ENCODE peak calls at places on chromosomes 13 and 19, in four cellular contexts. R, T, A and W are unnamed samples.

GRCh38 chr19:47613165-47614146 is 4.5 kb downstream of the BICRA start:
- DNase-seq in A (peak; percentile 25), R (no peak), T (no peak), W (no peak)

GRCh38 chr19:8391274-8392016 is 1.3 kb downstream of the RAB11B start:
- DNase-seq in A (no peak), T (no peak), R (no peak), W (no peak)

GRCh38 chr13:41418027-41418426 is 39.3 kb upstream of the RGCC start:
- DNase-seq in A (no peak), R (no peak), T (no peak), W (no peak)

GRCh38 chr13:92313382-92313781 is 913.2 kb upstream of the GPC6 start:
- DNase-seq in A (no peak), R (no peak), T (no peak), W (no peak)

GRCh38 chr19:46586294-46586693 is 14.8 kb upstream of the CALM3 start:
- DNase-seq in A (no peak), T (no peak), R (no peak), W (no peak)

GRCh38 chr19:41518141-41518540 is 57.8 kb upstream of the CEACAM21 start:
- DNase-seq in T (no peak), R (no peak), A (no peak), W (no peak)

GRCh38 chr13:91211548-91211947 is 135.9 kb upstream of the MIR17HG start:
- DNase-seq in A (no peak), R (no peak), T (no peak), W (no peak)

GRCh38 chr19:40750035-40750284 is 317 bp downstream of the ACTMAP start:
- DNase-seq in T (no peak), A (no peak), R (no peak), W (no peak)

GRCh38 chr13:67299072-67299635 is 69.0 kb upstream of the PCDH9 start:
- DNase-seq in T (no peak), R (no peak), A (no peak), W (no peak)

GRCh38 chr19:6423499-6424189 is 967 bp downstream of the KHSRP start:
- DNase-seq in A (peak; percentile 76), T (peak; percentile 53), R (no peak), W (peak; percentile 49)

GRCh38 chr19:29680447-29680846 is 15.2 kb downstream of the PLEKHF1 start:
- DNase-seq in R (no peak), T (no peak), A (no peak), W (no peak)

GRCh38 chr19:34504273-34504808 is 22.8 kb downstream of the WTIP start:
- DNase-seq in R (no peak), A (no peak), T (no peak), W (no peak)

GRCh38 chr13:41708648-41709175 is 251.4 kb downstream of the RGCC start:
- DNase-seq in T (no peak), A (no peak), R (no peak), W (no peak)

GRCh38 chr13:111184685-111185401 is 69.7 kb downstream of the ARHGEF7 start:
- DNase-seq in T (no peak), R (peak; percentile 93), A (no peak), W (no peak)

GRCh38 chr19:50796128-50796633 is 6.0 kb downstream of the ACP4 start:
- DNase-seq in T (no peak), A (peak; percentile 61), R (no peak), W (peak; percentile 46)

GRCh38 chr13:29434217-29434940 is 161.1 kb downstream of the SLC7A1 start:
- DNase-seq in T (no peak), A (no peak), R (peak; percentile 23), W (no peak)
- TF ChIP-seq TARDBP in T (no peak), A (no peak), R (no peak), W (no peak)

DNA sequence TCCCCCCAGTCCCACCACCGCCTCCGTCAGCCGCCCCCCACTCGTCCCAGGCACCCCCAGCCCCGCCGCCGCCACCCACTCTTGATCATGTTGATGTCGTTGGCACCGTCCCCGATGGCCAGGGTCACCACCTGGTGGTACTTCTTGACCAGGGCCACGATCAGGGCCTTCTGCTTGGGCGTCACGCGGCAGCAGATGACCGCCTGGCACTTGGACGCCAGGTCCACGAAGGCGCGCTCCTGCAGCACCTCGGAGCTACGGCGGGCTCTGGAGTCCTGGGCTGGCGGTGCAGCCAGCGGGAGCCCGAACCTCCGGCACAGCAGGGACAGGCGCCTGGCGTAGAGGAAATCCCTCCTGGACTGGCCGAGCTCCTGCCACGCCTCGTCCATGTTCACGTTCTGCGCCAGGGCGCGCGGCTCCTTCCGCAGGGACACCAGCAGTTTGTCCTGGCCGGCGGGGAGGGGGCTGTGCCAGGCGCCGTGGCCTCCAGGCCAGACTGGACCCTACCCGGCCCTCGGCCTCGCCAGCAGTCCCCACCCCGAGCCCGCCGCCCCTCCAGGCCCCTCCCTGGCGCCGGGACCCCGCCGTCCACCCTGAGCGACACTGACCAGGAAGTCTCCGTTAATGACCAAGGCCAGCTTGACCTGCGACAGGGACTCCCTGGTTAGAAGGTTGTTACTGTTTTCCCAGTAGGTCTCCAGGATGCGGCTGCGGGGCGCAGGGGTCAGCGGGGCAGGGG is 22.6 kb downstream of the ATP8B3 start:
- DNase-seq in A (no peak), R (no peak), T (no peak), W (no peak)
- TF ChIP-seq TARDBP in A (no peak), R (no peak), T (no peak), W (no peak)

GRCh38 chr13:109148243-109148642 is 518.8 kb downstream of the MYO16 start:
- DNase-seq in T (no peak), A (no peak), R (no peak), W (no peak)

GRCh38 chr13:109144693-109145437 is 515.5 kb downstream of the MYO16 start:
- DNase-seq in A (no peak), T (no peak), R (no peak), W (no peak)

GRCh38 chr13:109146912-109147624 is 517.7 kb downstream of the MYO16 start:
- DNase-seq in T (no peak), R (no peak), A (no peak), W (no peak)

GRCh38 chr13:109146393-109146792 is 517.0 kb downstream of the MYO16 start:
- DNase-seq in A (no peak), T (no peak), R (no peak), W (no peak)

DNA sequence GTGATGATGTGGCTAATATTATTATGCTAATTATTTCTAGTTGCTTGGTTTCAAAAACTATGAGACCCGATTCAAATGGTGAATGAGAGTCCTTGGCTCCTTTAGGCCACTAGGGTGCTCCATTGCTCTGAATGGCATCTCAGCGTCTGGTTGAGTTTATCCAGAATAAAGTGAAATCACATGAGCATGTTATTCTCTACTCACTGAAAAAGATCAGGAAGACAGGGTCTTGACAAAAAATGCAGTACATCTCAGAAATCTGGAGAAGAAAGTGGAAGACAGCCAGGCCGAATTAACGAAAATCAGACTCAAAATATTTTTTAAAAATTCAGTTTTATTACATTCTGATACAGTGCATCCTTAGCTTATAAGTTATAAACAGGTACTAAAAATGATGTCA is 516.2 kb downstream of the MYO16 start:
- DNase-seq in T (peak; percentile 20), A (peak; percentile 18), R (no peak), W (peak; percentile 13)
- TF ChIP-seq TARDBP in T (no peak), A (no peak), R (no peak), W (no peak)

DNA sequence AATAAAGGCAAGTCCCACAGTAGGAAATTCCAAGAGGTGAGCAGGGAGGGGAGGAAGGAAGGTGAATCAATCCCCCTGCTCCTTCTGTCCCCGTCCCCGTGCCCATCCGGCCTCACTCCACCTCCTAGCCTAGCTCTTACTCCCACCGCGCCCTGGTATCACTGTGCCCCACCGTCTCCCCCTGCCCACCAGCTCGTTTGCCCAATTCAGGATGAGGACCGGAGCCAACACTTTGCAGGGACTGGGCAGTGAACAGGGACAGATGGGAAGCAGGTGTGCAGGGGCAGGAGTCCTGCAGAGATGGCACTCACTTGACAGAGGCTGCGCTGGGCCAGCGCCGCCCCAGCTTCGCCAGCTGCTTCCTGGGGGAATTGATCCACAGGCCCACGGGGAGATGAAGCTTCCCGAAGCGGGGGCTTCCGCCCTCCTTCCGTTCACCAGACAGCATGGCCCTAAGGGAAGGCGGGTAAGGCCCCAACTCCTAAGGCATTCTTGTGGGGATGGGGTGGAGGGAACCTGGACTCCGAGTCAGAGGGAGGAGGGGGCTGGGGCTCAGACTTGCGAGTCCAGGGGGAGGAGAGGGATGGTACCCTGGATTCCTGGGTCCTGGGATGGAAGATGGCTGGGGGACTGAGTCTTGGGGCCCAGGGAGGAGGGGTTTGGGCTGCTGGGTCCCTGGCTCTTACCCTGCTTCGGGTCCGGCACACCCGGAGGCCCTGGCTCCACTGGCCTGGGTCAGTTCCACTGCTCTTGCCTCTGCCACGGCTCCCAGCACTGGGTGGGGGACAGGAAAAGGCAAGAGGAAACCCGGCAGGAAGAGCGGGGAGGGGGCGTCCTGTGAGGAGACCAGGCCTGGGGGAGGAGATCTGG is at the start of gene RASIP1:
- DNase-seq in A (no peak), T (no peak), R (no peak), W (no peak)
- TF ChIP-seq TARDBP in A (no peak), T (no peak), R (no peak), W (no peak)

GRCh38 chr13:70812481-70812880 is 704.2 kb upstream of the KLHL1 start:
- DNase-seq in R (no peak), A (no peak), T (no peak), W (no peak)

GRCh38 chr13:70816853-70817252 is 708.6 kb upstream of the KLHL1 start:
- DNase-seq in A (no peak), R (no peak), T (no peak), W (no peak)

GRCh38 chr13:70814684-70815083 is 706.4 kb upstream of the KLHL1 start:
- DNase-seq in T (no peak), A (no peak), R (no peak), W (no peak)

GRCh38 chr13:70817571-70817970 is 709.3 kb upstream of the KLHL1 start:
- DNase-seq in R (no peak), A (no peak), T (no peak), W (no peak)
- TF ChIP-seq TARDBP in R (no peak), A (no peak), T (no peak), W (no peak)

GRCh38 chr13:112907286-112907685 is 61.7 kb upstream of the MCF2L start:
- DNase-seq in R (no peak), T (no peak), A (no peak), W (no peak)

GRCh38 chr13:112905990-112906641 is 62.9 kb upstream of the MCF2L start:
- DNase-seq in R (no peak), T (no peak), A (no peak), W (peak; percentile 66)

GRCh38 chr13:112905086-112905485 is 63.9 kb upstream of the MCF2L start:
- DNase-seq in T (no peak), A (no peak), R (no peak), W (no peak)

GRCh38 chr13:112904436-112904960 is 64.5 kb upstream of the MCF2L start:
- DNase-seq in R (no peak), T (no peak), A (no peak), W (no peak)

DNA sequence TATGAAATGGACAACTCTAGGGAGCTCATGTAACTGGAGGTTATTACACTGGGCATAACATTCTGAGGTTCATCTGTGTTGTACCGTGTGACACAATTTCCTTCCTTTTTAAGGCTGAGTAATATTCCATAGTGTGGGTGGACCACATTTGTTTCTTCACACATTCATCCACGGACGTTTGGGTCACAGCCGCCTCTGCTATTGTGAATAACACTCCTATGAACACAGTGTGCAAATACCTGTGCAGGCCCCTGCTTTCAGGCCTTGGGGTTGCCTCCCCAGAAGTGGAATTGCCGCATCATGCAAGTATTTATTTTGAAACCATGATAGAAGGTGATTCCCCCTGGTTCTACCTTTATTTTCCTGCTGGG is 63.4 kb upstream of the MCF2L start:
- DNase-seq in T (no peak), R (no peak), A (no peak), W (no peak)
- TF ChIP-seq TARDBP in T (no peak), R (no peak), A (no peak), W (no peak)